ENCODE peak calls at places on chromosome X, in seven cellular contexts. C is neural progenitor cell, J is upper lobe of right lung, R is IMR-90, U is fibroblast of lung, Z is upper lobe of left lung, I is tibial artery. Q is an unnamed sample.

GRCh38 chrX:28966335-28966734 is 379.1 kb downstream of the IL1RAPL1 start:
- DNase-seq in R (peak), I (no peak), U (peak), J (no peak), Z (no peak), C (no peak), Q (no peak)

GRCh38 chrX:77160301-77160700 is 286.9 kb upstream of the FGF16 start:
- DNase-seq in Z (peak), I (no peak), U (no peak), C (peak), J (peak), R (no peak), Q (no peak)

GRCh38 chrX:281166-281999 is at the start of gene PLCXD1:
- DNase-seq in Z (no peak), I (no peak), U (peak), C (peak), R (peak), J (peak), Q (no peak)

GRCh38 chrX:130085551-130085986 is 24.7 kb downstream of the ELF4 start:
- DNase-seq in U (no peak), C (no peak), Z (no peak), I (no peak), J (no peak), R (peak), Q (no peak)

GRCh38 chrX:124401696-124402095 is 55.3 kb downstream of the SH2D1A start:
- DNase-seq in Z (no peak), J (no peak), R (no peak), C (no peak), U (no peak), I (no peak), Q (no peak)

GRCh38 chrX:123859409-123859827 is 435 bp upstream of the XIAP start:
- DNase-seq in R (no peak), J (no peak), I (no peak), Z (no peak), U (no peak), C (no peak), Q (no peak)

GRCh38 chrX:1418901-1419544 is 27.1 kb upstream of the SLC25A6 start:
- DNase-seq in C (no peak), U (no peak), I (peak), Z (no peak), J (peak), R (no peak), Q (no peak)

GRCh38 chrX:47573334-47574095 is 8.7 kb upstream of the TIMP1 start:
- DNase-seq in C (peak), U (peak), Z (no peak), R (peak), I (no peak), J (no peak), Q (no peak)

GRCh38 chrX:147602297-147602696 is 309.4 kb upstream of the FMR1 start:
- DNase-seq in I (no peak), J (no peak), R (no peak), Z (no peak), U (no peak), C (peak), Q (no peak)

GRCh38 chrX:101409043-101409442 is 1.0 kb downstream of the HNRNPH2 start:
- DNase-seq in C (no peak), R (no peak), J (no peak), Z (no peak), I (no peak), U (no peak), Q (no peak)

GRCh38 chrX:154517101-154517781 is 1.2 kb upstream of the FAM3A start:
- DNase-seq in J (no peak), Z (peak), I (no peak), R (no peak), C (peak), U (peak), Q (no peak)
- H3K4me3 ChIP-seq in J (peak), Z (peak), I (peak), R (no peak), C (peak), U (peak), Q (peak)

GRCh38 chrX:2568125-2568524 is 67.3 kb upstream of the DHRSX start:
- DNase-seq in R (no peak), U (no peak), I (no peak), Z (no peak), C (no peak), J (no peak), Q (no peak)
- TF ChIP-seq CTCF in R (no peak), U (no peak), I (no peak), Z (no peak), C (no peak), J (no peak), Q (no peak)

GRCh38 chrX:71252221-71252620 is 1.7 kb downstream of the ZMYM3 start:
- DNase-seq in I (no peak), Z (no peak), C (no peak), R (no peak), U (no peak), J (no peak), Q (no peak)
- H3K4me3 ChIP-seq in I (no peak), Z (no peak), C (peak), R (no peak), U (peak), J (no peak), Q (peak)

GRCh38 chrX:20071511-20072079 is 45.1 kb downstream of the MAP7D2 start:
- DNase-seq in U (no peak), R (no peak), C (no peak), Z (no peak), J (no peak), I (no peak), Q (no peak)

GRCh38 chrX:20063716-20064351 is 52.9 kb downstream of the MAP7D2 start:
- DNase-seq in J (no peak), Z (no peak), R (peak), I (no peak), U (no peak), C (no peak), Q (no peak)

GRCh38 chrX:20063153-20063552 is 53.6 kb downstream of the MAP7D2 start:
- DNase-seq in J (no peak), Z (no peak), I (no peak), C (no peak), U (no peak), R (no peak), Q (no peak)

GRCh38 chrX:20067709-20068315 is 48.9 kb downstream of the MAP7D2 start:
- DNase-seq in J (peak), C (no peak), U (peak), I (peak), Z (no peak), R (peak), Q (peak)

GRCh38 chrX:20066968-20067708 is 49.6 kb downstream of the MAP7D2 start:
- DNase-seq in J (no peak), I (no peak), Z (no peak), U (peak), R (peak), C (peak), Q (no peak)
- TF ChIP-seq CTCF in J (peak), I (no peak), Z (peak), U (peak), R (peak), C (peak), Q (peak)

GRCh38 chrX:120736989-120737388 is 107.1 kb upstream of the C1GALT1C1 start:
- DNase-seq in U (no peak), I (no peak), Z (no peak), C (no peak), R (peak), J (no peak), Q (no peak)
- H3K4me3 ChIP-seq in U (no peak), I (no peak), Z (no peak), C (no peak), R (no peak), J (no peak), Q (no peak)